ENCODE peak calls at places on chromosomes 11 and 22, in five cellular contexts. T, D, B, R and V are unnamed samples.

GRCh38 chr11:111441443-111441842 is 62.4 kb upstream of the POU2AF1 start:
- DNase-seq in T (peak), D (no peak), B (no peak), R (no peak), V (no peak)

GRCh38 chr22:49705631-49706352 is 121.9 kb downstream of the BRD1 start:
- DNase-seq in T (no peak), D (no peak), B (no peak), R (no peak), V (no peak)

GRCh38 chr11:79440451-79441158 is at the start of gene TENM4:
- DNase-seq in T (peak), D (no peak), B (peak), R (no peak), V (no peak)

GRCh38 chr22:50269573-50270301 is 443 bp downstream of the MAPK11 start:
- DNase-seq in T (no peak), D (peak), B (no peak), R (no peak), V (peak)

GRCh38 chr11:70481625-70482528 is 83.5 kb downstream of the CTTN start:
- DNase-seq in T (peak), D (no peak), B (no peak), R (peak), V (no peak)

GRCh38 chr22:26548984-26549383 is 36.7 kb upstream of the TFIP11 start:
- DNase-seq in T (no peak), D (no peak), B (no peak), R (no peak), V (no peak)

GRCh38 chr22:36052505-36052941 is 23.9 kb upstream of the RBFOX2 start:
- DNase-seq in T (no peak), D (no peak), B (no peak), R (no peak), V (no peak)

GRCh38 chr22:37204045-37204655 is 8.1 kb downstream of the SSTR3 start:
- DNase-seq in T (no peak), D (no peak), B (no peak), R (no peak), V (no peak)

GRCh38 chr22:17988800-17989513 is 35.4 kb downstream of the MICAL3 start:
- DNase-seq in T (no peak), D (no peak), B (no peak), R (no peak), V (no peak)

GRCh38 chr22:27105142-27106025 is 448.0 kb downstream of the MIAT start:
- DNase-seq in T (peak), D (no peak), B (no peak), R (no peak), V (no peak)

GRCh38 chr22:32469799-32470212 is 4.8 kb upstream of the FBXO7 start:
- DNase-seq in T (peak), D (no peak), B (peak), R (no peak), V (no peak)

GRCh38 chr11:126497581-126498109 is 142.2 kb downstream of the ST3GAL4 start:
- DNase-seq in T (no peak), D (no peak), B (no peak), R (no peak), V (no peak)

GRCh38 chr22:31906086-31906485 is 38.2 kb upstream of the YWHAH start:
- DNase-seq in T (no peak), D (no peak), B (no peak), R (no peak), V (no peak)

GRCh38 chr22:25447067-25447688 is 117.3 kb upstream of the GRK3 start:
- DNase-seq in T (no peak), D (no peak), B (no peak), R (no peak), V (no peak)

GRCh38 chr11:123434262-123434661 is 4.2 kb downstream of the GRAMD1B start:
- DNase-seq in T (no peak), D (peak), B (no peak), R (no peak), V (no peak)

GRCh38 chr11:69381681-69382130 is 87.8 kb downstream of the MYEOV start:
- DNase-seq in T (no peak), D (no peak), B (no peak), R (no peak), V (no peak)

GRCh38 chr22:36846271-36846670 is 14.5 kb upstream of the NCF4 start:
- DNase-seq in T (no peak), D (no peak), B (no peak), R (no peak), V (no peak)

GRCh38 chr11:35682230-35683195 is 19.9 kb downstream of the TRIM44 start:
- DNase-seq in T (peak), D (no peak), B (no peak), R (no peak), V (no peak)

GRCh38 chr22:33512961-33513360 is 407.3 kb downstream of the LARGE1 start:
- DNase-seq in T (peak), D (no peak), B (no peak), R (no peak), V (no peak)

GRCh38 chr11:2420502-2421225 is 20.1 kb downstream of the TSSC4 start:
- DNase-seq in T (peak), D (peak), B (peak), R (peak), V (peak)

GRCh38 chr11:95322546-95322945 is 91.5 kb upstream of the SESN3 start:
- DNase-seq in T (no peak), D (no peak), B (no peak), R (no peak), V (no peak)

GRCh38 chr22:22678970-22679369 is 34.6 kb downstream of the GGTLC2 start:
- DNase-seq in T (no peak), D (no peak), B (no peak), R (no peak), V (no peak)

GRCh38 chr22:22682807-22683667 is 38.6 kb downstream of the GGTLC2 start:
- DNase-seq in T (peak), D (no peak), B (no peak), R (no peak), V (no peak)

GRCh38 chr22:22682196-22682595 is 37.8 kb downstream of the GGTLC2 start:
- DNase-seq in T (no peak), D (no peak), B (no peak), R (no peak), V (no peak)

GRCh38 chr22:22683668-22684361 is 39.4 kb downstream of the GGTLC2 start:
- DNase-seq in T (no peak), D (no peak), B (no peak), R (no peak), V (no peak)

GRCh38 chr22:22681221-22681739 is 36.9 kb downstream of the GGTLC2 start:
- DNase-seq in T (peak), D (no peak), B (no peak), R (no peak), V (no peak)
- H3K27ac ChIP-seq in T (no peak), D (no peak), B (no peak), R (no peak), V (no peak)

DNA sequence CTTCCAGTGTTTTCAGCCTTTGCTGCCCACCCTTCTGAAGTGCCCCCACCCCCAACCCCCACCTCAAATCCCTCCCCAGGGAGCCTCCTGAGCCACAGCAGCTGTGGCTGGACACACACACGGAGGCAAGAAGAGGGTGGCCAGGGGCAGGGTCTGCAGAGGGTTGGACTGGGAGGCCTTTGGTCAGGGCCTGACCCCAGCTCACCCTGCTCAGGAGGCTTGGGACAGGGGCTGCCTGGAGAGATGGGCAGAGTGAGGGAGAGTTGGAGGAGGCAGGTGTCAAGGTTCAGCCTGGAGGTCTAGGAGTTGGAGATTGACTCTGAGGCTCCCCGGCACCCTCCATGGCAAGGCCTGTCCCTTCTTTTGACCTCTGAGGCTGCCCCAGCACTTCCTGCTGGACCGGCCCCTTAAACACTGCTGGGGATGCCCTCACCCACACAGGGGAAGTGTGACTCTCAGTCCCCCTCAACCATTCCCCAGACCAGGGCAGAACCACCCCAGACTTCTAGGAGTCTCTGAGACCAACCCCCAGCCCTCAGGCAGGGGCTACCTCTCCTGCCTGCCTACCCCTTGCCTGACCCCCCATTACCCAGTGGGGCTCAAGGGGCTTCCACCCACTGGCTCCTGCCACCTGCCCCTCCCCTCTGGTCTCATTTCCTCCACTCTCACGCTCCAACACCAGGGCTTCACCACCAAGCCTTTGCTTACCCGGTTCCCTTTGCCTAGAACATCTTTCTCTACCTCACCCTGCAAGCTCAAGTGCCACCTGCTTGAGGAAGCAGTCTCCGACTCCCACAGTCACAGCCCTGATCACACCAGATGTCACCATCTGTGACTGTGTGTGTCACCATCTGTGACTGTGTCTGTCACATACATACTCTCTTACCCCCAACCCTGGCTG is 8.6 kb downstream of the ARAP1 start:
- DNase-seq in T (no peak), D (no peak), B (no peak), R (no peak), V (no peak)
- H3K27ac ChIP-seq in T (no peak), D (no peak), B (peak), R (peak), V (no peak)

DNA sequence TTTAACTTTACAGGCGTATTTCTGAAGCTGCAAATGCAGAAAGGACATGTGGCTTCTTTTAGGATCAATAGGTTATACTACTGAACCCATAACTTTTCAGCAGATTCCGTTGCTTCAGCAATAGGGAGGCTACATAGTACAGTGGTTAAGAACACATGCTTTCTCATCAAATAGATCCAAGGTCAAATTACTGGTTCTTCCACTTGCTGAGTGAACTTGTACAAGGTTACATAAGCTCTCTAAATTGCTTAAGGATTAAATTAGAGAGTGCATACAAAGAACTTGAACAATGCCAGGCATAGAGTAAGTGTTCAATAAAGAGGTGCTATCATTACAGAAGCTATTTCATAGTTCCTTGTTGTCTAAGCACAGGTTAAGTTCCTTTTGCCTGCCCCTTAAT is 129.6 kb downstream of the BARX2 start:
- DNase-seq in T (no peak), D (no peak), B (no peak), R (no peak), V (no peak)
- H3K27ac ChIP-seq in T (no peak), D (no peak), B (no peak), R (no peak), V (no peak)

DNA sequence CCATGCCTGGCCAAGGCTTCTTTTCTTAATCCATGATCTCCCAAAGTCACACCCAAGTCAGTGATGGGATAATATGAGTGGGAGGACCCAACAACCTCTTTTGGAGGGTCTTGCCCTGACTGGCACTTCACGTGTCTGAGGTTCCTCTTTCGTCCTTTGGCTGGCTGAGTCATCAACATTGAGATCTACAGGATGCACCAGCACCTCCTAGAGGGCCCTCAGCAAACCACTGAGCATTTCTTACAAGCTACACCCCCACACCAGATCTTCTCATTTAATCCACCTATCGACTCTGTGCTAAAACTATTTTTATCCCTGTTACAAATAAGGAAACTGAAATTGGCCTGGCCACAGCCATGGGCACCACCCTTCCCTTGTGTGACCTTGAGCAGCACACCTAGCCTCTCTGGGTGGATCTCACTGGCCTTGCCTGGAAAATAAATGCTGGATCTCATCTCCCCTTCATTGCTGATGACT is 63.4 kb downstream of the FLI1 start:
- DNase-seq in T (peak), D (peak), B (no peak), R (peak), V (peak)
- H3K27ac ChIP-seq in T (no peak), D (peak), B (no peak), R (no peak), V (peak)